ENCODE peak calls at places on chromosomes 11 and 22, in five cellular contexts. One of them, this sample, is unnamed.

GRCh38 chr11:27795955-27796861 is 96.0 kb upstream of the BDNF start:
- DNase-seq in breast epithelium: no peak
- DNase-seq in HFFc6: no peak
- DNase-seq in AG09319: no peak
- DNase-seq in cardiac fibroblast: no peak
- DNase-seq in this sample: no peak

GRCh38 chr11:93921695-93922468 is 71.5 kb upstream of the VSTM5 start:
- DNase-seq in breast epithelium: no peak
- DNase-seq in cardiac fibroblast: peak
- DNase-seq in HFFc6: peak
- DNase-seq in AG09319: peak
- DNase-seq in this sample: peak

GRCh38 chr11:48141475-48142100 is 75.0 kb upstream of the OR4B1 start:
- DNase-seq in cardiac fibroblast: peak
- DNase-seq in HFFc6: peak
- DNase-seq in AG09319: no peak
- DNase-seq in breast epithelium: no peak
- DNase-seq in this sample: peak

GRCh38 chr11:14310696-14311095 is 48.3 kb downstream of the RRAS2 start:
- DNase-seq in cardiac fibroblast: peak
- DNase-seq in breast epithelium: no peak
- DNase-seq in HFFc6: no peak
- DNase-seq in AG09319: peak
- DNase-seq in this sample: peak

GRCh38 chr11:60370252-60370810 is 8.0 kb upstream of the MS4A7 start:
- DNase-seq in HFFc6: no peak
- DNase-seq in cardiac fibroblast: peak
- DNase-seq in breast epithelium: no peak
- DNase-seq in AG09319: no peak
- DNase-seq in this sample: no peak

GRCh38 chr11:120121914-120122473 is 15.9 kb downstream of the TRIM29 start:
- DNase-seq in HFFc6: no peak
- DNase-seq in cardiac fibroblast: no peak
- DNase-seq in breast epithelium: no peak
- DNase-seq in AG09319: no peak
- DNase-seq in this sample: no peak

GRCh38 chr22:16810188-16810802 is 14.9 kb downstream of the XKR3 start:
- DNase-seq in breast epithelium: no peak
- DNase-seq in cardiac fibroblast: peak
- DNase-seq in AG09319: peak
- DNase-seq in HFFc6: no peak
- DNase-seq in this sample: peak

GRCh38 chr11:69251639-69252493 is 42.1 kb upstream of the MYEOV start:
- DNase-seq in cardiac fibroblast: no peak
- DNase-seq in HFFc6: no peak
- DNase-seq in AG09319: no peak
- DNase-seq in breast epithelium: peak
- DNase-seq in this sample: no peak

GRCh38 chr11:120169981-120170698 is 32.2 kb upstream of the TRIM29 start:
- DNase-seq in breast epithelium: no peak
- DNase-seq in cardiac fibroblast: no peak
- DNase-seq in HFFc6: no peak
- DNase-seq in AG09319: no peak
- DNase-seq in this sample: no peak

GRCh38 chr22:20438066-20438677 is 547 bp upstream of the SCARF2 start:
- DNase-seq in breast epithelium: no peak
- DNase-seq in cardiac fibroblast: no peak
- DNase-seq in AG09319: no peak
- DNase-seq in HFFc6: no peak
- DNase-seq in this sample: peak

GRCh38 chr11:70111269-70112016 is 33.3 kb downstream of the ANO1 start:
- DNase-seq in breast epithelium: peak
- DNase-seq in HFFc6: peak
- DNase-seq in cardiac fibroblast: peak
- DNase-seq in AG09319: peak
- DNase-seq in this sample: no peak

GRCh38 chr11:133956650-133957633 is at the start of gene IGSF9B:
- DNase-seq in breast epithelium: peak
- DNase-seq in HFFc6: no peak
- DNase-seq in AG09319: peak
- DNase-seq in cardiac fibroblast: peak
- DNase-seq in this sample: peak

GRCh38 chr11:62337682-62338181 is 484 bp downstream of the ASRGL1 start:
- DNase-seq in AG09319: no peak
- DNase-seq in cardiac fibroblast: peak
- DNase-seq in HFFc6: no peak
- DNase-seq in breast epithelium: no peak
- DNase-seq in this sample: no peak

GRCh38 chr11:123740787-123741158 is 687 bp downstream of the ZNF202 start:
- DNase-seq in breast epithelium: no peak
- DNase-seq in cardiac fibroblast: peak
- DNase-seq in AG09319: no peak
- DNase-seq in HFFc6: no peak
- DNase-seq in this sample: peak

GRCh38 chr11:5011254-5011653 is 16.6 kb downstream of the OR51L1 start:
- DNase-seq in cardiac fibroblast: no peak
- DNase-seq in AG09319: no peak
- DNase-seq in breast epithelium: no peak
- DNase-seq in HFFc6: no peak
- DNase-seq in this sample: no peak

GRCh38 chr11:87173185-87174039 is 135.7 kb downstream of the TMEM135 start:
- DNase-seq in HFFc6: peak
- DNase-seq in AG09319: no peak
- DNase-seq in cardiac fibroblast: peak
- DNase-seq in breast epithelium: no peak
- DNase-seq in this sample: peak

GRCh38 chr11:72833083-72833733 is 19.0 kb downstream of the ATG16L2 start:
- DNase-seq in breast epithelium: no peak
- DNase-seq in AG09319: no peak
- DNase-seq in HFFc6: no peak
- DNase-seq in cardiac fibroblast: no peak
- DNase-seq in this sample: no peak

GRCh38 chr11:87926250-87926970 is 248.8 kb downstream of the RAB38 start:
- DNase-seq in HFFc6: peak
- DNase-seq in cardiac fibroblast: peak
- DNase-seq in AG09319: no peak
- DNase-seq in breast epithelium: no peak
- DNase-seq in this sample: peak

DNA sequence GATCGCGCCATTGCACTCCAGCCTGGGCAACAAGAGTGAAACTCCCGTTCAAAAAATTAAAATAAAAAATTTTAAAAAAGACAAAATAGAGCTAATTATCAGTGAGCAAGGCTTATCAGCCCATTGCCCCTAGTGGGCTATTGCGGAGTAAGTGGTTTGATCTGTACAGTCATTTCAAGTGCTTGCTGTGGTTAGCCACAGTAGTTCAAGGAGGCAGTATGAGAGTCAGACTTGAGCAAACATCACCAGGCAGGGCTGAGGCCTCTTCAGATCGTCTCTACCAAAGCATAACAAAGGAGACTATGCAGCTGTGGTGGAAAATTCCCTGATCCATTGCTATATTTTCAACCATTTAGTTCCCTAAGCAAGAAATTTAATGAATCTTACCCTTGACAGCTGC is 4.3 kb upstream of the SBF2 start:
- DNase-seq in AG09319: no peak
- DNase-seq in HFFc6: peak
- DNase-seq in cardiac fibroblast: peak
- DNase-seq in breast epithelium: no peak
- DNase-seq in this sample: peak
- TF ChIP-seq CTCF in AG09319: no peak
- TF ChIP-seq CTCF in HFFc6: peak
- TF ChIP-seq CTCF in cardiac fibroblast: peak
- TF ChIP-seq CTCF in breast epithelium: no peak
- TF ChIP-seq CTCF in this sample: peak

DNA sequence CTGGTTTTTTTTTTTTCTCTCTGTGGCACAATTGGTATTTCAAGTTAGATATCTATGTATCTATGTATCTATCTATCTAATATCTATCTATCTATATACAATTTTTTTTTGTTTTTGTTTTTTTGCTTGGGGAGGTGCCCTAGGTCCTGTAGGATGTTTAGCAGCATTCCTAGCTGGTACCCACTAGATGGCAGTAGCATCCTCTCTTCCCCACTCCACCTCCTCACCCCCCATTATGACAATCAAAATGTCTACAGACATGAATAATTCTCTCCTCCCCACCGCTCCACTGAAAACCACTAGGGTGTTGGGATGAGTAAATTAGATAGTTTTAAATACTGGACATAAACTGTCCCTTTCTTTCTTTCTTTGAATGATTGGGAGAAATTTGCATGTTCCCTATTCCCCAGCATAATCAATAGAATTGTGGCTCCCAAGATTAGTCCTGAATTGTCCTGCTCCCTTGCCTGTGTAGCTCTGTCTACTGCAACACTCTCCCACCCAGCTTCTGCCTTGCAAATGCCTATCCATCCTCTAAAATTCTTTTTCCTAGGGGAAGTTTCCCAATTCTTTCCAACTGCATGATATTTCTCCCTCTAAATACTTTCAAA is 1152.4 kb downstream of the LRRC4C start:
- DNase-seq in cardiac fibroblast: peak
- DNase-seq in breast epithelium: no peak
- DNase-seq in AG09319: peak
- DNase-seq in HFFc6: peak
- DNase-seq in this sample: peak
- TF ChIP-seq CTCF in cardiac fibroblast: peak
- TF ChIP-seq CTCF in breast epithelium: peak
- TF ChIP-seq CTCF in AG09319: peak
- TF ChIP-seq CTCF in HFFc6: peak
- TF ChIP-seq CTCF in this sample: peak

GRCh38 chr22:29727248-29727551 is 7.4 kb downstream of the CABP7 start:
- DNase-seq in HFFc6: no peak
- DNase-seq in cardiac fibroblast: peak
- DNase-seq in breast epithelium: no peak
- DNase-seq in AG09319: no peak
- DNase-seq in this sample: peak
- TF ChIP-seq CTCF in HFFc6: peak
- TF ChIP-seq CTCF in cardiac fibroblast: peak
- TF ChIP-seq CTCF in breast epithelium: no peak
- TF ChIP-seq CTCF in AG09319: peak
- TF ChIP-seq CTCF in this sample: peak

GRCh38 chr11:47014097-47014496 is 77.5 kb downstream of the CSTPP1 start:
- DNase-seq in breast epithelium: no peak
- DNase-seq in cardiac fibroblast: no peak
- DNase-seq in AG09319: no peak
- DNase-seq in HFFc6: no peak
- DNase-seq in this sample: no peak
- TF ChIP-seq CTCF in breast epithelium: no peak
- TF ChIP-seq CTCF in cardiac fibroblast: no peak
- TF ChIP-seq CTCF in AG09319: no peak
- TF ChIP-seq CTCF in HFFc6: no peak
- TF ChIP-seq CTCF in this sample: no peak

DNA sequence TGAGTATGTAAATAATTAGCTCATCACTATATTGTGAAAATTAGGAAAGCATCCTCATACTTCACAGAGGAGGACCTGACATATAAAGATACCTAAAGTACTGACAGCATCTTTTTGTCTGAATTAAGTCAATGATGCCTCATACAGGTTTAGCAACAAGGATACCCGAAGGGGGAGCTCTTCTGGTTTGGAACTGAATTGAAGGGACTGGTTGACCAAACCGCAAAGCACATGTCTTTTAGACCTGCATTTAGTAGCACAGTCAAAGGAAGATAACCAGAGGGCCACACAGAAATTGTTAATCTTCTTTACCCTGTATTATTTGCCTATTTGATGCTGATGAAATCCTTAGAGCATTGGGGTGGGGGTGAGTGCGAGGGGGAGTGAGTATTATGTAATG is 12.9 kb upstream of the WT1 start:
- DNase-seq in cardiac fibroblast: peak
- DNase-seq in HFFc6: peak
- DNase-seq in AG09319: no peak
- DNase-seq in breast epithelium: no peak
- DNase-seq in this sample: peak
- TF ChIP-seq CTCF in cardiac fibroblast: peak
- TF ChIP-seq CTCF in HFFc6: peak
- TF ChIP-seq CTCF in AG09319: no peak
- TF ChIP-seq CTCF in breast epithelium: no peak
- TF ChIP-seq CTCF in this sample: peak

GRCh38 chr22:23698094-23698493 is 7.3 kb downstream of the RGL4 start:
- DNase-seq in breast epithelium: peak
- DNase-seq in HFFc6: no peak
- DNase-seq in AG09319: no peak
- DNase-seq in cardiac fibroblast: no peak
- DNase-seq in this sample: no peak
- TF ChIP-seq CTCF in breast epithelium: no peak
- TF ChIP-seq CTCF in HFFc6: no peak
- TF ChIP-seq CTCF in AG09319: no peak
- TF ChIP-seq CTCF in cardiac fibroblast: no peak
- TF ChIP-seq CTCF in this sample: no peak

This sample was measured in fibroblast of the aortic adventitia.